ENCODE peak calls at places on chromosomes 3 and 15, in ten cellular contexts. T is HTR-8/SVneo; L is KG1; E is stimulated activated naive CD8-positive, alpha-beta T cell treated with anti-CD3 and anti-CD28 coated beads, Interleukin-15, amount 100 ng/mL, for 72 hours; B is activated CD4-positive, alpha-beta T cell treated with anti-CD3 and anti-CD28 coated beads, Interleukin-2, amount 50 U/mL, for 4 hours; F is cardiac fibroblast; J is AG04450; X is GM12892; Y is nephron progenitor cell; U is epithelial cell of prostate. N is an unnamed sample.

GRCh38 chr3:135034291-135034768 is 239.3 kb downstream of the EPHB1 start:
- DNase-seq in E (no peak), B (no peak), U (no peak), L (no peak), X (no peak), J (no peak), Y (peak), F (no peak), T (no peak), N (no peak)

GRCh38 chr15:42214600-42214999 is 6.5 kb upstream of the VPS39 start:
- DNase-seq in Y (no peak), F (no peak), X (no peak), L (no peak), B (no peak), J (no peak), U (no peak), T (no peak), E (no peak), N (no peak)

GRCh38 chr15:77266708-77267387 is 153.1 kb downstream of the PEAK1 start:
- DNase-seq in U (peak), E (no peak), Y (no peak), J (no peak), L (no peak), X (no peak), T (peak), B (no peak), F (peak), N (no peak)

GRCh38 chr15:67091073-67091965 is 25.9 kb downstream of the SMAD3 start:
- DNase-seq in L (peak), E (peak), Y (no peak), J (peak), U (peak), T (peak), X (no peak), B (peak), F (peak), N (no peak)

GRCh38 chr15:101055411-101055810 is 136.3 kb downstream of the LRRK1 start:
- DNase-seq in J (no peak), E (no peak), Y (no peak), U (no peak), T (no peak), X (no peak), F (no peak), L (no peak), B (no peak), N (no peak)

GRCh38 chr3:4588410-4588809 is 95.3 kb downstream of the ITPR1 start:
- DNase-seq in B (no peak), X (no peak), E (no peak), J (no peak), U (no peak), Y (no peak), T (no peak), L (no peak), F (no peak), N (no peak)

GRCh38 chr15:89575146-89575655 is at the start of gene TICRR:
- DNase-seq in B (peak), F (peak), X (peak), E (peak), T (peak), U (peak), Y (peak), L (peak), J (peak), N (peak)

GRCh38 chr15:51696566-51696965 is 15.3 kb downstream of the SCG3 start:
- DNase-seq in T (no peak), L (no peak), B (no peak), J (no peak), E (no peak), Y (no peak), X (no peak), U (no peak), F (no peak), N (no peak)

GRCh38 chr3:88618121-88618645 is 468.4 kb downstream of the C3orf38 start:
- DNase-seq in L (no peak), X (no peak), F (no peak), E (no peak), J (no peak), U (no peak), Y (no peak), B (no peak), T (no peak), N (no peak)

GRCh38 chr3:11200679-11200952 is 46.3 kb downstream of the HRH1 start:
- DNase-seq in Y (no peak), F (peak), T (no peak), X (no peak), J (no peak), U (no peak), E (no peak), L (no peak), B (no peak), N (no peak)

GRCh38 chr3:179168933-179169332 is 20.8 kb downstream of the PIK3CA start:
- DNase-seq in B (no peak), U (no peak), T (no peak), X (no peak), J (no peak), F (no peak), Y (no peak), E (no peak), L (no peak), N (no peak)

GRCh38 chr3:67400476-67400875 is 253.9 kb downstream of the SUCLG2 start:
- DNase-seq in X (no peak), T (no peak), J (no peak), U (no peak), Y (no peak), B (no peak), F (no peak), E (no peak), L (no peak), N (no peak)

GRCh38 chr3:139832998-139833397 is 102.0 kb upstream of the CLSTN2 start:
- DNase-seq in X (no peak), Y (no peak), F (no peak), J (no peak), L (no peak), T (no peak), E (no peak), B (no peak), U (no peak), N (no peak)

GRCh38 chr3:94028093-94028837 is at the start of gene STX19:
- DNase-seq in T (no peak), B (no peak), L (no peak), Y (no peak), E (no peak), X (no peak), J (no peak), F (no peak), U (peak), N (no peak)

GRCh38 chr15:86857701-86858100 is 778.0 kb downstream of the AGBL1 start:
- DNase-seq in U (no peak), X (no peak), J (no peak), L (no peak), T (no peak), Y (no peak), F (no peak), B (no peak), E (no peak), N (no peak)

GRCh38 chr3:79906106-79906505 is 138.3 kb upstream of the ROBO1 start:
- DNase-seq in E (no peak), J (no peak), B (no peak), T (no peak), X (no peak), L (no peak), F (no peak), U (no peak), Y (no peak), N (no peak)

GRCh38 chr15:35427496-35427895 is 118.5 kb downstream of the DPH6 start:
- DNase-seq in J (no peak), X (no peak), E (no peak), L (no peak), B (no peak), T (no peak), U (no peak), F (no peak), Y (no peak), N (no peak)

GRCh38 chr3:168618827-168619226 is 523.1 kb upstream of the GOLIM4 start:
- DNase-seq in E (no peak), J (no peak), F (no peak), X (no peak), L (no peak), T (no peak), U (no peak), Y (no peak), B (no peak), N (no peak)

GRCh38 chr3:24579008-24579407 is 84.4 kb upstream of the THRB start:
- DNase-seq in X (no peak), J (no peak), F (no peak), T (no peak), E (no peak), U (no peak), Y (no peak), L (no peak), B (no peak), N (no peak)

GRCh38 chr3:53109190-53109589 is 21.0 kb downstream of the RFT1 start:
- DNase-seq in B (no peak), X (no peak), T (peak), F (peak), U (peak), L (no peak), Y (no peak), E (peak), J (peak), N (no peak)